ENCODE peak calls at places on chromosomes 3 and 15, in six cellular contexts. V is activated naive CD8-positive, alpha-beta T cell treated with anti-CD3 and anti-CD28 coated beads for 36 hours; E is Calu3; Y is cardiac fibroblast; D is body of pancreas; G is stimulated activated CD8-positive, alpha-beta memory T cell treated with anti-CD3 and anti-CD28 coated beads, Interleukin-2, amount 100 ng/mL, for 48 hours. F is an unnamed sample.
A peak's percentile ranks its signal among the peaks of the same experiment; 100 is the strongest.

GRCh38 chr3:100647673-100648072 is 38.3 kb downstream of the ADGRG7 start:
- DNase-seq in V (no peak), E (no peak), Y (no peak), D (no peak), G (no peak), F (no peak)

GRCh38 chr15:35260961-35261360 is 175.9 kb upstream of the NANOGP8 start:
- DNase-seq in V (no peak), E (no peak), Y (no peak), D (no peak), G (no peak), F (no peak)

GRCh38 chr15:60539017-60539416 is 60.1 kb upstream of the ICE2 start:
- DNase-seq in V (no peak), E (no peak), Y (no peak), D (no peak), G (no peak), F (no peak)

GRCh38 chr15:63870043-63870394 is 36.3 kb upstream of the HERC1 start:
- DNase-seq in V (no peak), E (no peak), Y (no peak), D (no peak), G (no peak), F (no peak)

GRCh38 chr3:41248525-41248924 is 49.2 kb downstream of the CTNNB1 start:
- DNase-seq in V (no peak), E (no peak), Y (no peak), D (no peak), G (no peak), F (no peak)

GRCh38 chr3:16898595-16899395 is 14.0 kb downstream of the PLCL2 start:
- DNase-seq in V (no peak), E (no peak), Y (no peak), D (no peak), G (no peak), F (no peak)

GRCh38 chr3:15783361-15783969 is 14.3 kb downstream of the ANKRD28 start:
- DNase-seq in V (no peak), E (no peak), Y (peak; percentile 79), D (no peak), G (no peak), F (no peak)

GRCh38 chr15:75123395-75123794 is 78.3 kb upstream of the C15orf39 start:
- DNase-seq in V (no peak), E (no peak), Y (peak; percentile 29), D (no peak), G (no peak), F (no peak)

GRCh38 chr3:195884691-195885035 is 23.7 kb downstream of the TNK2 start:
- DNase-seq in V (no peak), E (no peak), Y (no peak), D (no peak), G (no peak), F (no peak)

GRCh38 chr15:87582169-87582568 is 674.4 kb downstream of the NTRK3 start:
- DNase-seq in V (no peak), E (no peak), Y (no peak), D (no peak), G (no peak), F (no peak)

GRCh38 chr3:50486219-50486888 is 17.1 kb downstream of the CACNA2D2 start:
- DNase-seq in V (no peak), E (no peak), Y (no peak), D (no peak), G (no peak), F (no peak)

GRCh38 chr3:146781606-146782005 is 176.5 kb upstream of the PLSCR5 start:
- DNase-seq in V (no peak), E (no peak), Y (no peak), D (no peak), G (no peak), F (no peak)

GRCh38 chr3:28050895-28051294 is 190.5 kb upstream of the CMC1 start:
- DNase-seq in V (peak; percentile 28), E (peak; percentile 20), Y (peak; percentile 53), D (no peak), G (no peak), F (peak; percentile 24)

GRCh38 chr3:74469151-74469550 is 145.3 kb downstream of the CNTN3 start:
- DNase-seq in V (no peak), E (no peak), Y (no peak), D (no peak), G (no peak), F (no peak)

GRCh38 chr3:172915911-172916514 is 165.5 kb downstream of the ECT2 start:
- DNase-seq in V (no peak), E (no peak), Y (no peak), D (no peak), G (no peak), F (no peak)

GRCh38 chr3:123180791-123181190 is 21.0 kb upstream of the SEC22A start:
- DNase-seq in V (no peak), E (no peak), Y (no peak), D (no peak), G (no peak), F (no peak)